ENCODE peak calls at places on chromosomes 11 and 22, in seven cellular contexts. Z is sigmoid colon, J is PC-3, H is GM12878, L is hepatocyte, O is lung, N is cardiac muscle cell. Q is an unnamed sample. For H3K27me3, the result is how much of the 10 kb centered on the place peaks cover.

GRCh38 chr11:63888170-63889086 is 28.5 kb downstream of the RCOR2 start:
- DNase-seq in J (peak), H (no peak), L (peak), O (peak), Z (peak), N (peak), Q (no peak)

GRCh38 chr11:66936326-66936725 is 21.9 kb downstream of the PC start:
- DNase-seq in O (no peak), N (no peak), Z (no peak), L (no peak), H (no peak), J (no peak), Q (no peak)

GRCh38 chr22:21054046-21054713 is 8.4 kb downstream of the LRRC74B start:
- DNase-seq in N (no peak), O (no peak), L (no peak), J (no peak), Z (no peak), H (no peak), Q (no peak)

GRCh38 chr11:97364047-97364446 is 974.2 kb downstream of the JRKL start:
- DNase-seq in L (no peak), J (peak), H (no peak), Z (no peak), N (no peak), O (no peak), Q (no peak)

GRCh38 chr11:706439-706956 is 467 bp downstream of the EPS8L2 start:
- DNase-seq in N (no peak), L (peak), J (peak), H (no peak), O (no peak), Z (no peak), Q (no peak)

GRCh38 chr11:130308925-130309324 is 5.8 kb downstream of the ZBTB44 start:
- DNase-seq in O (no peak), N (no peak), H (no peak), J (no peak), Z (no peak), L (peak), Q (no peak)

GRCh38 chr11:27281276-27281675 is 81.7 kb downstream of the CCDC34 start:
- DNase-seq in N (no peak), H (no peak), J (no peak), O (no peak), L (no peak), Z (no peak), Q (no peak)

GRCh38 chr11:35030716-35031213 is 108.2 kb upstream of the CD44 start:
- DNase-seq in H (no peak), J (peak), N (no peak), L (peak), Z (peak), O (peak), Q (peak)

GRCh38 chr11:19790831-19791552 is 78.4 kb downstream of the NAV2 start:
- DNase-seq in H (peak), L (no peak), J (no peak), Z (no peak), O (no peak), N (no peak), Q (no peak)

GRCh38 chr22:39562839-39563489 is 7.6 kb upstream of the CACNA1I start:
- DNase-seq in N (no peak), O (no peak), Z (no peak), L (no peak), H (no peak), J (no peak), Q (no peak)

GRCh38 chr22:44182591-44183588 is 2.2 kb downstream of the PARVG start:
- DNase-seq in Z (peak), L (no peak), N (no peak), J (no peak), O (peak), H (no peak), Q (no peak)

GRCh38 chr11:7573558-7574296 is 59.9 kb downstream of the PPFIBP2 start:
- DNase-seq in J (no peak), O (no peak), Z (no peak), H (no peak), N (no peak), L (peak), Q (no peak)

GRCh38 chr11:7570938-7571337 is 57.1 kb downstream of the PPFIBP2 start:
- DNase-seq in L (no peak), N (no peak), J (no peak), Z (no peak), H (no peak), O (no peak), Q (no peak)

GRCh38 chr11:7573193-7573557 is 59.4 kb downstream of the PPFIBP2 start:
- DNase-seq in O (no peak), L (no peak), N (no peak), J (no peak), Z (no peak), H (no peak), Q (no peak)

GRCh38 chr11:7572001-7572712 is 58.4 kb downstream of the PPFIBP2 start:
- DNase-seq in J (peak), O (peak), L (peak), N (no peak), H (no peak), Z (no peak), Q (no peak)

DNA sequence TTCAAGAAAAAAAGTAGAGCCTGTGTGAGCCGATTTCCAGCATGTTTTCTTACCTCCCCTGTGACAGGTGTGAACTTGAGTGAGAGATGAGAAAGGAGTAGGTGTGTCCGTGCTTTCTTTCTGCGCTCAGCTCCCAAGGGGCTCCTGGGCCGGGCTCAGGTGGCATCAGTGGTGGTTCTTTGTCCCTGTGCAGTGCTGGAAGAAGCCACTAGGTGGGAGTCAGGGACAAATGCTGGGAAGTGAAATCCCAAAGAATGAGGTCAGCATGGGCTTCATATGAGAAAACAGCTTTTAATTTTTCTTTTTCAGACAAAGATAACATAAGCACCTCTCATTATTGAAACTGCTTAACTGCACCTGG is 57.8 kb downstream of the PPFIBP2 start:
- DNase-seq in N (peak), Z (peak), O (peak), H (no peak), J (peak), L (peak), Q (peak)
- H3K27ac ChIP-seq in N (no peak), Z (peak), O (peak), H (no peak), J (no peak), L (peak), Q (no peak)

DNA sequence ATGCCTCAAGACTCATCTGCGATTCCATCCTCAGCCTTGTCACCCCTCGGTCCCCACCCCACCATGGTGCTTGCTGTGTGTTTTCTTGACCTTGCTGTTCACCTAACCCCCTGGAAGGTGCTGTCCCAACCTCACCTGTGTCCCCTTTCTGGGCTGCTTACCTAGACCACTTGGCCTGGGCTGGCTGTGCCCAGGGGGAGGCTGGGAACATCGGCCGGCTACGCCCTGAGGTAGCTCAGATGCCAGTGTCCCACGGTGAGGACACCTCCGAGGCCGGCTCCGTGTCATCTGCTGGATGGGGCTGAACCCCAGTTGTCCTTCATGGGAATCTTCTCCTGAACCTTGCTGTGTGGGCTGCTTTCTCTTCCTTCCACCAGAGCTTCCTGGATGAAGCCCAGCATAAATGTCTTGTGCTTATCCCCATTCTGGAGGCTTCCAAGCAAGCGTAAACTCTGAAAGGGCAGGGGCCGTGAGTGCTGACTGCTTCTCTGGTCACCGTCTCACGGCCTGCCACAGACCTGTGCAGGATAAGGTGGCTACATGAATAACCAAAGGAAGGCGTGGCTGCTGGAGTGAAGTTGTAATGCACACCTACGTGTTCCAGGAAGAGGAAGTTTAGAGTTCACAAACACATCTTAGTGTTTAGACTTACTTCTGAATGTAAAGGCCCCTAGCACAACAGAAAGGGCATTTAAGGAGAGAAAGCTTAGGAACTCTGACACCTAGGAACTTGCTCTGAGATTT is 724.3 kb downstream of the TBC1D22A start:
- DNase-seq in O (no peak), N (no peak), J (no peak), H (no peak), L (no peak), Z (no peak), Q (no peak)
- H3K27me3 ChIP-seq in O (under half), N (under half), J (under half), H (under half), L (under half), Z (under half), Q (under half)

GRCh38 chr11:107856981-107857517 is 1.5 kb downstream of the SLC35F2 start:
- DNase-seq in J (peak), N (no peak), L (no peak), H (no peak), Z (no peak), O (no peak), Q (peak)

GRCh38 chr11:107857550-107858216 is 904 bp downstream of the SLC35F2 start:
- DNase-seq in J (no peak), O (no peak), L (no peak), H (no peak), N (peak), Z (peak), Q (peak)

GRCh38 chr11:107858217-107859070 is at the start of gene SLC35F2:
- DNase-seq in O (peak), Z (peak), N (peak), J (peak), L (peak), H (peak), Q (peak)

GRCh38 chr11:107859459-107860239 is 1.1 kb upstream of the SLC35F2 start:
- DNase-seq in H (peak), Z (peak), J (peak), O (no peak), N (no peak), L (peak), Q (peak)

DNA sequence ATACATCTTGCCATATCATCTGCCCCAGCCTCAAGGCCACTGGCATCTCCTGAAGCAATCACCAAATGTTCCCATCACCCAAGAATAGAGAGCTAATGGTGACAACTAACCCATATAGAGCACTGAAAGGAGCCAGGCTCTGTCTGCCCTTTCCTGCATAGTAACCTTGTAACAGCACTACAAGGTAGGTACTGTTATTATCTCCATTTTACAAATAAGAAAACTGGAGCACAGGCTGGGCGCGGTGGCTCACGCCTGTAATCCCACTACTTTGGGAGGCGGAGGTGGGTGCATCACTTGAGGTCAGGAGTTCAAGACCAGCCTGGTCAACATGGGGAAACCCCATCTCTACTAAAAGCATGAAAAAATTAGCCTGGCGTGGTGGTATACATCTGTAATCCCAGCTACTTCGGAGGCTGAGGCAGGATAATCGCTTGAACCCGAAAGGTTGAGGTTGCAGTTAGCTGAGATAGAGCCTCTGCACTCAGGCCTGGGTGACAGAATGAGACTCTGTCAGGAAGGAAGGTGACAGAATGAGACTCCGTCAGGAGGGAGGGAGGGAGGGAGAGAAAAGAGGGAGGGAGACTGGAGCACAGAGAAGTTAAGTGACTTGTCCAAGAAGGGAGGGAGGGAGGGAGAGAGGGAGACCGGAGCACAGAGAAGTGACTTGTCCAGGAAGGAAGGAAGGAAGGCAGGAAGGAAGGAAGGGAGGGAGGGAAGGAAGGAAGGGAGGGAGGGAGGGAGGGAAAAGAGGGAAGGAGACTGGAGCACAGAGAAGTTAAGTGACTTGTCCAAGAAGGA is 2.2 kb downstream of the SLC35F2 start:
- DNase-seq in J (no peak), N (no peak), L (no peak), H (no peak), O (no peak), Z (no peak), Q (no peak)
- H3K4me3 ChIP-seq in J (peak), N (no peak), L (no peak), H (peak), O (no peak), Z (no peak), Q (peak)

GRCh38 chr11:116808262-116809175 is 14.6 kb downstream of the APOA4 start:
- DNase-seq in L (no peak), H (no peak), O (peak), N (no peak), Z (peak), J (peak), Q (no peak)
- H3K27ac ChIP-seq in L (peak), H (no peak), O (peak), N (no peak), Z (no peak), J (no peak), Q (no peak)

DNA sequence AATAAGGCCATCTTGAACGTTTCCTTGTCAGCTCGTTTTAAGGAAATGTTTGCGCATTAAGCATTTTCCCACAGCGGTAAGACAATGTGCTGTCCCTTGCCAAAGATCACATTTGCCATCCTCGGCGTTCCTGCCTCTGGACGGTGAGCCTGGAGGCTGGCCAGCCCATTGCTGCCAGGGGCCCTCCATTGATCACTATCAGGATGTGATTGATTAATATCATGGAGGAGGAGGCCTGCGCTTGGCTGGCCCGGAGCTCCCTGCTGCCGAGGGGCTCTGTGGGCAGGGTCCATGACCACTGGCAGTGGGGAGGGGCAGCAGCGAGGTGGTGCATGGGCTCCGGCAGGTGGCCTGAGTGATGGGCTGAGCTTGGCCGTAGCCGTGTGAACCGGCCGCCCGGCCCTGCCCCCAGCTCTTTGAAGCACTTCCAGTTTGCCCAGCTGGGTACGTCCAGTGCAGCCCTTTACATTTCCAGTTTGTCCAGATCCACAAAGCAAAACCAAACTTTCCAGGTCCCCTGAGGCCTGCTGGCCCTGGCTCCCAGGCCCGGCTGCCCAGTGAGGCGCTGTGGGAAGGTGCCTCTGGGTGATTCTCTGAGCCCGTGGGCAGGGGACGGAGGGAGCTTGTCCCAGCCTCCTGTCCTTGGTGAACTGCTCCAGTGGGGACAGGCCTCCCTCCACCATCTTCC is 49.5 kb upstream of the SMIM38 start:
- DNase-seq in L (no peak), O (no peak), N (no peak), J (peak), Z (no peak), H (no peak), Q (no peak)
- H3K27me3 ChIP-seq in L (under half), O (under half), N (under half), J (under half), Z (under half), H (under half), Q (under half)

GRCh38 chr11:44605068-44605708 is 39.7 kb downstream of the CD82 start:
- DNase-seq in H (no peak), N (no peak), Z (no peak), L (no peak), J (no peak), O (no peak), Q (no peak)
- H3K4me3 ChIP-seq in H (no peak), N (no peak), Z (no peak), L (no peak), J (no peak), O (no peak), Q (no peak)